ENCODE peak calls at places on chromosomes 7 and 10, in eight cellular contexts. B is kidney epithelial cell, L is HL-60, C is aorta, I is MM.1S, V is foreskin fibroblast, D is dorsolateral prefrontal cortex, Y is breast epithelium. H is an unnamed sample.

GRCh38 chr7:34036069-34036920 is 131.0 kb downstream of the BMPER start:
- DNase-seq in C (no peak), B (no peak), V (no peak), Y (no peak), L (no peak), I (no peak), D (no peak), H (no peak)

GRCh38 chr7:106009511-106010226 is 46.6 kb downstream of the CDHR3 start:
- DNase-seq in L (peak; percentile 47), V (peak; percentile 98), C (peak; percentile 93), Y (peak; percentile 53), B (peak; percentile 78), I (peak; percentile 87), D (peak; percentile 72), H (peak; percentile 63)

GRCh38 chr10:29667191-29667590 is 32.4 kb upstream of the SVIL start:
- DNase-seq in Y (no peak), L (no peak), V (no peak), I (no peak), D (no peak), B (no peak), C (no peak), H (no peak)

GRCh38 chr10:6333086-6333485 is 130.4 kb downstream of the PFKFB3 start:
- DNase-seq in D (no peak), I (no peak), B (no peak), C (no peak), V (no peak), Y (no peak), L (no peak), H (no peak)

GRCh38 chr7:71752171-71752935 is 620.4 kb downstream of the GALNT17 start:
- DNase-seq in L (no peak), D (peak; percentile 53), I (peak; percentile 58), B (no peak), C (peak; percentile 80), Y (no peak), V (no peak), H (peak; percentile 30)

GRCh38 chr10:20287951-20288350 is 471.7 kb downstream of the PLXDC2 start:
- DNase-seq in B (no peak), C (no peak), L (no peak), D (no peak), V (no peak), Y (no peak), I (no peak), H (no peak)

GRCh38 chr7:69374036-69374420 is 224.2 kb upstream of the AUTS2 start:
- DNase-seq in C (no peak), D (no peak), I (no peak), Y (no peak), B (no peak), L (no peak), V (no peak), H (no peak)

GRCh38 chr10:106930751-106931150 is 233.8 kb downstream of the SORCS1 start:
- DNase-seq in I (no peak), D (no peak), B (no peak), V (no peak), C (no peak), L (no peak), Y (no peak), H (peak; percentile 53)

GRCh38 chr10:131668903-131669302 is 231.9 kb upstream of the PPP2R2D start:
- DNase-seq in Y (no peak), D (no peak), C (peak; percentile 3), V (no peak), B (no peak), L (no peak), I (no peak), H (peak; percentile 65)

GRCh38 chr7:69654381-69654780 is 56.1 kb downstream of the AUTS2 start:
- DNase-seq in Y (peak; percentile 58), D (no peak), V (no peak), I (no peak), C (no peak), L (peak; percentile 4), B (no peak), H (no peak)

GRCh38 chr10:110786172-110786571 is 85.6 kb upstream of the PDCD4 start:
- DNase-seq in V (no peak), B (no peak), Y (no peak), I (no peak), D (no peak), C (no peak), L (no peak), H (no peak)

GRCh38 chr10:34789993-34790506 is 25.0 kb downstream of the PARD3 start:
- DNase-seq in I (no peak), C (no peak), Y (no peak), V (no peak), D (no peak), B (no peak), L (no peak), H (no peak)

GRCh38 chr10:95181731-95182130 is 12.3 kb upstream of the ACSM6 start:
- DNase-seq in D (no peak), B (no peak), Y (no peak), I (no peak), L (no peak), V (peak; percentile 22), C (no peak), H (no peak)

GRCh38 chr7:74579800-74580685 is 77.5 kb upstream of the GTF2I start:
- DNase-seq in V (peak; percentile 38), Y (no peak), C (peak; percentile 81), I (no peak), B (no peak), D (no peak), L (no peak), H (no peak)

GRCh38 chr10:31381766-31382316 is 62.8 kb downstream of the ZEB1 start:
- DNase-seq in C (no peak), Y (no peak), V (no peak), L (no peak), D (no peak), B (no peak), I (peak; percentile 86), H (peak; percentile 82)

GRCh38 chr10:62264126-62264525 is 4.5 kb downstream of the RTKN2 start:
- DNase-seq in V (no peak), I (no peak), Y (no peak), C (no peak), L (no peak), B (no peak), D (no peak), H (no peak)
- H3K4me3 ChIP-seq in V (no peak overlapping the region), I (no peak overlapping the region), Y (no peak overlapping the region), C (no peak overlapping the region), L (no peak overlapping the region), B (no peak overlapping the region), D (no peak overlapping the region), H (no peak overlapping the region)

GRCh38 chr7:78863248-78863647 is 590.2 kb downstream of the MAGI2 start:
- DNase-seq in I (no peak), V (no peak), C (no peak), D (no peak), Y (no peak), L (no peak), B (no peak), H (no peak)
- H3K4me3 ChIP-seq in I (no peak overlapping the region), V (no peak overlapping the region), C (no peak overlapping the region), D (no peak overlapping the region), Y (no peak overlapping the region), L (no peak overlapping the region), B (no peak overlapping the region), H (no peak overlapping the region)

DNA sequence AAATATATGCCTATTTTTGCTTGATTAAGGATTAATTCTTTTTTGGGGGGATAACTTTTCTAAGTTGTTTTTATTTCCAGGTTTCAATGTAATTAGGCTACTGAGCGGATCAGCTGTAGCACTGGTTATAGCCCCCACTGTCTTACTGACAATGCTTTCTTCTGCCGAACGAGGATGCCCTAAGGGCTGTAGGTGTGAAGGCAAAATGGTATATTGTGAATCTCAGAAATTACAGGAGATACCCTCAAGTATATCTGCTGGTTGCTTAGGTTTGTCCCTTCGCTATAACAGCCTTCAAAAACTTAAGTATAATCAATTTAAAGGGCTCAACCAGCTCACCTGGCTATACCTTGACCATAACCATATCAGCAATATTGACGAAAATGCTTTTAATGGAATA is 1.0 kb downstream of the LRRTM3 start:
- DNase-seq in C (no peak), L (no peak), V (no peak), D (no peak), B (no peak), Y (no peak), I (no peak), H (no peak)
- H3K4me3 ChIP-seq in C (no peak overlapping the region), L (no peak overlapping the region), V (no peak overlapping the region), D (peak overlapping the region; percentile 73), B (no peak overlapping the region), Y (no peak overlapping the region), I (no peak overlapping the region), H (no peak overlapping the region)

GRCh38 chr10:71765176-71765906 is 8.0 kb downstream of the VSIR start:
- DNase-seq in D (no peak), C (peak; percentile 88), B (no peak), L (peak; percentile 26), Y (no peak), V (no peak), I (no peak), H (no peak)

GRCh38 chr10:71761105-71761511 is 12.2 kb downstream of the VSIR start:
- DNase-seq in B (no peak), I (no peak), L (no peak), C (no peak), Y (no peak), D (no peak), V (no peak), H (no peak)

GRCh38 chr10:71763352-71764127 is 9.8 kb downstream of the VSIR start:
- DNase-seq in L (no peak), I (no peak), Y (no peak), B (no peak), D (no peak), C (no peak), V (peak; percentile 43), H (no peak)

GRCh38 chr10:71761541-71762113 is 11.7 kb downstream of the VSIR start:
- DNase-seq in C (no peak), I (no peak), L (peak; percentile 22), V (no peak), D (no peak), Y (no peak), B (no peak), H (no peak)

GRCh38 chr10:71762324-71762723 is 11.0 kb downstream of the VSIR start:
- DNase-seq in D (no peak), V (no peak), C (no peak), Y (no peak), L (peak; percentile 12), I (no peak), B (no peak), H (no peak)
- H3K4me3 ChIP-seq in D (no peak overlapping the region), V (no peak overlapping the region), C (no peak overlapping the region), Y (no peak overlapping the region), L (no peak overlapping the region), I (no peak overlapping the region), B (no peak overlapping the region), H (no peak overlapping the region)

H was measured in GM12865.